ENCODE peak calls at places on chromosome X, in five cellular contexts. Q, F, D, T and S are unnamed samples.

GRCh38 chrX:23845316-23845932 is 62.3 kb downstream of the APOO start:
- DNase-seq in Q (no peak), F (no peak), D (no peak), T (no peak), S (no peak)

GRCh38 chrX:147901476-147902126 is 10.1 kb upstream of the FMR1 start:
- DNase-seq in Q (no peak), F (no peak), D (no peak), T (no peak), S (no peak)

GRCh38 chrX:1928805-1929204 is 313.9 kb downstream of the ASMT start:
- DNase-seq in Q (no peak), F (no peak), D (no peak), T (no peak), S (no peak)

GRCh38 chrX:10341309-10341708 is 184.5 kb downstream of the CLCN4 start:
- DNase-seq in Q (no peak), F (no peak), D (peak), T (no peak), S (no peak)

GRCh38 chrX:40277672-40278071 is 179.9 kb upstream of the BCOR start:
- DNase-seq in Q (no peak), F (no peak), D (no peak), T (no peak), S (no peak)

GRCh38 chrX:37871626-37872302 is 24.4 kb upstream of the DYNLT3 start:
- DNase-seq in Q (no peak), F (peak), D (no peak), T (no peak), S (no peak)

GRCh38 chrX:30779453-30780030 is 109.5 kb downstream of the TAB3 start:
- DNase-seq in Q (no peak), F (no peak), D (no peak), T (no peak), S (no peak)

GRCh38 chrX:39984191-39984956 is 113.4 kb downstream of the BCOR start:
- DNase-seq in Q (no peak), F (no peak), D (no peak), T (no peak), S (no peak)

GRCh38 chrX:39753296-39753996 is 344.3 kb downstream of the BCOR start:
- DNase-seq in Q (no peak), F (no peak), D (peak), T (no peak), S (no peak)

GRCh38 chrX:150460063-150460462 is 96.9 kb downstream of the MAMLD1 start:
- DNase-seq in Q (no peak), F (no peak), D (no peak), T (no peak), S (no peak)

GRCh38 chrX:130103605-130104004 is 6.7 kb downstream of the ELF4 start:
- DNase-seq in Q (no peak), F (no peak), D (no peak), T (no peak), S (no peak)

GRCh38 chrX:7586126-7586525 is 256.8 kb upstream of the VCX start:
- DNase-seq in Q (peak), F (peak), D (no peak), T (no peak), S (no peak)

GRCh38 chrX:39652336-39652735 is 445.4 kb downstream of the BCOR start:
- DNase-seq in Q (no peak), F (peak), D (no peak), T (no peak), S (no peak)

GRCh38 chrX:120485562-120486520 is 16.7 kb upstream of the LAMP2 start:
- DNase-seq in Q (peak), F (peak), D (peak), T (peak), S (peak)

GRCh38 chrX:14897042-14897441 is 23.8 kb downstream of the MOSPD2 start:
- DNase-seq in Q (no peak), F (no peak), D (no peak), T (no peak), S (no peak)

GRCh38 chrX:11187001-11187400 is 75.9 kb downstream of the HCCS start:
- DNase-seq in Q (no peak), F (no peak), D (no peak), T (no peak), S (no peak)